ENCODE peak calls at places on chromosomes 5 and 9, in six cellular contexts. K is activated naive CD4-positive, alpha-beta T cell treated with anti-CD3 and anti-CD28 coated beads for 36 hours; U is NCI-H146; S is lung; X is activated CD4-positive, alpha-beta T cell treated with anti-CD3 and anti-CD28 coated beads for 24 hours; R is SW480. C is an unnamed sample.

GRCh38 chr5:137900925-137901817 is 11.9 kb downstream of the PKD2L2 start:
- DNase-seq in K (no peak), R (no peak), S (no peak), U (no peak), X (no peak), C (no peak)

GRCh38 chr9:83403864-83404263 is 134.3 kb downstream of the FRMD3 start:
- DNase-seq in X (no peak), K (no peak), S (no peak), R (no peak), U (no peak), C (no peak)

GRCh38 chr9:116187570-116188170 is 34.1 kb downstream of the PAPPA start:
- DNase-seq in S (no peak), X (no peak), K (no peak), U (no peak), R (no peak), C (no peak)

GRCh38 chr5:20536339-20536738 is 548.3 kb upstream of the CDH18 start:
- DNase-seq in R (no peak), U (no peak), X (no peak), K (no peak), S (no peak), C (no peak)

GRCh38 chr5:172421-172820 is 18.9 kb upstream of the LRRC14B start:
- DNase-seq in R (no peak), K (no peak), X (no peak), U (no peak), S (no peak), C (no peak)

GRCh38 chr5:1789838-1790462 is 9.7 kb downstream of the MRPL36 start:
- DNase-seq in K (no peak), U (no peak), R (no peak), S (no peak), X (no peak), C (no peak)

GRCh38 chr5:10233011-10233410 is 16.7 kb downstream of the ATPSCKMT start:
- DNase-seq in X (no peak), S (no peak), U (no peak), K (no peak), R (no peak), C (no peak)

GRCh38 chr5:169595172-169595820 is 11.7 kb downstream of the SPDL1 start:
- DNase-seq in U (no peak), K (no peak), S (no peak), X (no peak), R (no peak), C (no peak)

GRCh38 chr5:135332519-135333150 is 66.4 kb downstream of the MACROH2A1 start:
- DNase-seq in K (no peak), U (peak), R (peak), S (no peak), X (no peak), C (no peak)

GRCh38 chr5:135367554-135367953 is 31.5 kb downstream of the MACROH2A1 start:
- DNase-seq in X (no peak), S (no peak), K (no peak), R (no peak), U (no peak), C (no peak)

GRCh38 chr5:55897905-55898304 is 46.7 kb downstream of the IL31RA start:
- DNase-seq in R (peak), K (no peak), X (no peak), S (no peak), U (no peak), C (no peak)

GRCh38 chr5:174793684-174794328 is 69.4 kb downstream of the MSX2 start:
- DNase-seq in S (peak), X (peak), R (peak), K (peak), U (peak), C (peak)

GRCh38 chr5:83924891-83925290 is 204.2 kb upstream of the HAPLN1 start:
- DNase-seq in U (no peak), R (peak), X (no peak), K (no peak), S (no peak), C (no peak)

GRCh38 chr9:93079371-93079770 is 16.6 kb upstream of the CARD19 start:
- DNase-seq in K (peak), R (no peak), U (no peak), X (no peak), S (no peak), C (no peak)

GRCh38 chr9:127555830-127556820 is 56.0 kb upstream of the STXBP1 start:
- DNase-seq in X (peak), R (peak), K (peak), S (peak), U (no peak), C (no peak)

GRCh38 chr5:86986837-86987236 is 280.8 kb upstream of the RASA1 start:
- DNase-seq in U (no peak), K (no peak), S (no peak), X (no peak), R (no peak), C (no peak)

GRCh38 chr5:181190711-181191525 is 14.1 kb downstream of the TRIM7 start:
- DNase-seq in K (peak), R (peak), X (no peak), S (no peak), U (no peak), C (no peak)

GRCh38 chr9:124222918-124223720 is 34.6 kb upstream of the NEK6 start:
- DNase-seq in R (peak), K (no peak), U (peak), X (no peak), S (peak), C (no peak)

GRCh38 chr5:154653764-154654483 is 101.3 kb upstream of the LARP1 start:
- DNase-seq in R (no peak), U (no peak), S (no peak), K (no peak), X (no peak), C (no peak)

GRCh38 chr5:157778121-157778805 is 34.8 kb downstream of the LSM11 start:
- DNase-seq in X (no peak), K (no peak), R (peak), S (no peak), U (peak), C (no peak)

GRCh38 chr9:137448569-137448962 is 7.4 kb upstream of the ENTPD8 start:
- DNase-seq in K (no peak), R (no peak), U (no peak), S (no peak), X (no peak), C (no peak)

GRCh38 chr9:69985971-69986370 is 57.7 kb upstream of the MAMDC2 start:
- DNase-seq in R (no peak), X (no peak), S (no peak), K (no peak), U (no peak), C (no peak)

GRCh38 chr5:172496671-172497371 is 42.5 kb upstream of the SH3PXD2B start:
- DNase-seq in S (peak), R (peak), U (no peak), X (no peak), K (no peak), C (no peak)

GRCh38 chr9:134068742-134069535 is 1.1 kb upstream of the BRD3 start:
- DNase-seq in U (no peak), R (no peak), X (no peak), S (peak), K (no peak), C (no peak)

GRCh38 chr9:96448546-96449170 is 1.3 kb upstream of the HABP4 start:
- DNase-seq in U (no peak), R (no peak), X (no peak), K (no peak), S (no peak), C (no peak)

GRCh38 chr9:72396247-72397091 is 31.5 kb upstream of the ZFAND5 start:
- DNase-seq in K (no peak), X (no peak), R (peak), S (peak), U (no peak), C (no peak)

GRCh38 chr5:30040483-30041116 is 1152.9 kb upstream of the CDH6 start:
- DNase-seq in X (no peak), S (no peak), K (peak), R (peak), U (peak), C (peak)

GRCh38 chr9:133562611-133563285 is 28.2 kb downstream of the ADAMTSL2 start:
- DNase-seq in S (no peak), R (peak), K (no peak), X (no peak), U (no peak), C (no peak)

GRCh38 chr9:112378441-112379176 is 1.3 kb upstream of the HSDL2 start:
- DNase-seq in U (peak), X (peak), S (no peak), R (peak), K (peak), C (peak)

C was measured in H1.